ENCODE peak calls at places on chromosomes 12 and 14, in ten cellular contexts. One of them, this sample, is unnamed.

GRCh38 chr12:32125455-32126084 is 18.9 kb downstream of the BICD1 start:
- DNase-seq in dorsolateral prefrontal cortex: no peak
- DNase-seq in cardiac muscle cell: no peak
- DNase-seq in RWPE1: no peak
- DNase-seq in A549: no peak
- DNase-seq in right atrium auricular region: no peak
- DNase-seq in lower lobe of right lung: no peak
- DNase-seq in AG04450: no peak
- DNase-seq in fibroblast of pulmonary artery: no peak
- DNase-seq in mucosa of descending colon: no peak
- DNase-seq in this sample: no peak

GRCh38 chr12:57693317-57693658 is 644 bp upstream of the OS9 start:
- DNase-seq in A549: no peak
- DNase-seq in fibroblast of pulmonary artery: no peak
- DNase-seq in mucosa of descending colon: no peak
- DNase-seq in AG04450: no peak
- DNase-seq in dorsolateral prefrontal cortex: peak; percentile 42
- DNase-seq in RWPE1: no peak
- DNase-seq in right atrium auricular region: no peak
- DNase-seq in lower lobe of right lung: no peak
- DNase-seq in cardiac muscle cell: no peak
- DNase-seq in this sample: no peak

GRCh38 chr12:31999692-32000091 is 40.5 kb downstream of the RESF1 start:
- DNase-seq in RWPE1: no peak
- DNase-seq in dorsolateral prefrontal cortex: no peak
- DNase-seq in lower lobe of right lung: no peak
- DNase-seq in fibroblast of pulmonary artery: no peak
- DNase-seq in AG04450: no peak
- DNase-seq in A549: no peak
- DNase-seq in cardiac muscle cell: no peak
- DNase-seq in mucosa of descending colon: no peak
- DNase-seq in right atrium auricular region: no peak
- DNase-seq in this sample: no peak

GRCh38 chr12:51820721-51821422 is 27.6 kb downstream of the FIGNL2 start:
- DNase-seq in right atrium auricular region: no peak
- DNase-seq in cardiac muscle cell: peak; percentile 77
- DNase-seq in mucosa of descending colon: peak; percentile 63
- DNase-seq in RWPE1: peak; percentile 27
- DNase-seq in dorsolateral prefrontal cortex: peak; percentile 78
- DNase-seq in AG04450: peak; percentile 36
- DNase-seq in lower lobe of right lung: peak; percentile 78
- DNase-seq in fibroblast of pulmonary artery: peak; percentile 42
- DNase-seq in A549: peak; percentile 82
- DNase-seq in this sample: peak; percentile 89

GRCh38 chr12:10205251-10205807 is 7.3 kb upstream of the GABARAPL1 start:
- DNase-seq in AG04450: no peak
- DNase-seq in lower lobe of right lung: no peak
- DNase-seq in A549: no peak
- DNase-seq in right atrium auricular region: no peak
- DNase-seq in cardiac muscle cell: no peak
- DNase-seq in RWPE1: peak; percentile 60
- DNase-seq in mucosa of descending colon: no peak
- DNase-seq in dorsolateral prefrontal cortex: no peak
- DNase-seq in fibroblast of pulmonary artery: no peak
- DNase-seq in this sample: no peak

GRCh38 chr14:76584271-76584702 is 177.0 kb upstream of the VASH1 start:
- DNase-seq in cardiac muscle cell: no peak
- DNase-seq in lower lobe of right lung: no peak
- DNase-seq in right atrium auricular region: no peak
- DNase-seq in fibroblast of pulmonary artery: no peak
- DNase-seq in A549: no peak
- DNase-seq in AG04450: no peak
- DNase-seq in mucosa of descending colon: no peak
- DNase-seq in RWPE1: no peak
- DNase-seq in dorsolateral prefrontal cortex: no peak
- DNase-seq in this sample: peak; percentile 54

GRCh38 chr14:101187816-101188570 is 284.5 kb upstream of the RTL1 start:
- DNase-seq in RWPE1: no peak
- DNase-seq in dorsolateral prefrontal cortex: no peak
- DNase-seq in right atrium auricular region: peak; percentile 50
- DNase-seq in mucosa of descending colon: no peak
- DNase-seq in fibroblast of pulmonary artery: no peak
- DNase-seq in A549: no peak
- DNase-seq in AG04450: no peak
- DNase-seq in cardiac muscle cell: no peak
- DNase-seq in lower lobe of right lung: no peak
- DNase-seq in this sample: no peak

GRCh38 chr12:13390381-13390856 is 193.9 kb downstream of the EMP1 start:
- DNase-seq in mucosa of descending colon: peak; percentile 98
- DNase-seq in lower lobe of right lung: peak; percentile 91
- DNase-seq in AG04450: no peak
- DNase-seq in dorsolateral prefrontal cortex: peak; percentile 88
- DNase-seq in fibroblast of pulmonary artery: peak; percentile 33
- DNase-seq in RWPE1: peak; percentile 83
- DNase-seq in cardiac muscle cell: no peak
- DNase-seq in right atrium auricular region: peak; percentile 71
- DNase-seq in A549: peak; percentile 76
- DNase-seq in this sample: no peak

GRCh38 chr12:66132408-66132807 is 1.9 kb upstream of the LLPH start:
- DNase-seq in dorsolateral prefrontal cortex: no peak
- DNase-seq in cardiac muscle cell: peak; percentile 77
- DNase-seq in fibroblast of pulmonary artery: peak; percentile 82
- DNase-seq in mucosa of descending colon: no peak
- DNase-seq in RWPE1: peak; percentile 41
- DNase-seq in lower lobe of right lung: no peak
- DNase-seq in AG04450: peak; percentile 63
- DNase-seq in A549: no peak
- DNase-seq in right atrium auricular region: no peak
- DNase-seq in this sample: no peak

GRCh38 chr12:124636138-124636968 is 68.9 kb upstream of the NCOR2 start:
- DNase-seq in AG04450: no peak
- DNase-seq in cardiac muscle cell: no peak
- DNase-seq in A549: no peak
- DNase-seq in mucosa of descending colon: peak; percentile 72
- DNase-seq in fibroblast of pulmonary artery: peak; percentile 84
- DNase-seq in dorsolateral prefrontal cortex: no peak
- DNase-seq in lower lobe of right lung: no peak
- DNase-seq in right atrium auricular region: peak; percentile 76
- DNase-seq in RWPE1: peak; percentile 47
- DNase-seq in this sample: no peak

GRCh38 chr12:122368361-122369073 is 54.0 kb downstream of the CLIP1 start:
- DNase-seq in RWPE1: no peak
- DNase-seq in dorsolateral prefrontal cortex: no peak
- DNase-seq in lower lobe of right lung: no peak
- DNase-seq in AG04450: peak; percentile 30
- DNase-seq in right atrium auricular region: no peak
- DNase-seq in mucosa of descending colon: peak; percentile 30
- DNase-seq in fibroblast of pulmonary artery: peak; percentile 59
- DNase-seq in A549: no peak
- DNase-seq in cardiac muscle cell: no peak
- DNase-seq in this sample: no peak

GRCh38 chr14:22668417-22668816 is 24.3 kb upstream of the OR6J1 start:
- DNase-seq in dorsolateral prefrontal cortex: no peak
- DNase-seq in A549: no peak
- DNase-seq in AG04450: no peak
- DNase-seq in right atrium auricular region: no peak
- DNase-seq in lower lobe of right lung: no peak
- DNase-seq in RWPE1: no peak
- DNase-seq in mucosa of descending colon: no peak
- DNase-seq in fibroblast of pulmonary artery: peak; percentile 84
- DNase-seq in cardiac muscle cell: no peak
- DNase-seq in this sample: no peak

GRCh38 chr12:227286-227915 is 13.4 kb upstream of the SLC6A12 start:
- DNase-seq in dorsolateral prefrontal cortex: no peak
- DNase-seq in lower lobe of right lung: no peak
- DNase-seq in cardiac muscle cell: no peak
- DNase-seq in mucosa of descending colon: no peak
- DNase-seq in A549: no peak
- DNase-seq in fibroblast of pulmonary artery: no peak
- DNase-seq in RWPE1: no peak
- DNase-seq in AG04450: no peak
- DNase-seq in right atrium auricular region: no peak
- DNase-seq in this sample: no peak

GRCh38 chr14:59882957-59883356 is 12.4 kb upstream of the RTN1 start:
- DNase-seq in fibroblast of pulmonary artery: peak; percentile 3
- DNase-seq in mucosa of descending colon: no peak
- DNase-seq in cardiac muscle cell: no peak
- DNase-seq in RWPE1: no peak
- DNase-seq in lower lobe of right lung: no peak
- DNase-seq in dorsolateral prefrontal cortex: no peak
- DNase-seq in A549: no peak
- DNase-seq in right atrium auricular region: no peak
- DNase-seq in AG04450: no peak
- DNase-seq in this sample: no peak

GRCh38 chr14:30882431-30882830 is 8.1 kb downstream of the COCH start:
- DNase-seq in AG04450: no peak
- DNase-seq in fibroblast of pulmonary artery: no peak
- DNase-seq in right atrium auricular region: no peak
- DNase-seq in mucosa of descending colon: no peak
- DNase-seq in cardiac muscle cell: no peak
- DNase-seq in dorsolateral prefrontal cortex: no peak
- DNase-seq in lower lobe of right lung: no peak
- DNase-seq in RWPE1: no peak
- DNase-seq in A549: no peak
- DNase-seq in this sample: no peak

GRCh38 chr14:81931828-81932227 is 398.2 kb upstream of the SEL1L start:
- DNase-seq in RWPE1: no peak
- DNase-seq in lower lobe of right lung: no peak
- DNase-seq in right atrium auricular region: no peak
- DNase-seq in fibroblast of pulmonary artery: no peak
- DNase-seq in A549: no peak
- DNase-seq in mucosa of descending colon: no peak
- DNase-seq in AG04450: no peak
- DNase-seq in cardiac muscle cell: no peak
- DNase-seq in dorsolateral prefrontal cortex: no peak
- DNase-seq in this sample: no peak

GRCh38 chr14:81927069-81927468 is 393.4 kb upstream of the SEL1L start:
- DNase-seq in cardiac muscle cell: peak; percentile 23
- DNase-seq in lower lobe of right lung: no peak
- DNase-seq in A549: no peak
- DNase-seq in AG04450: no peak
- DNase-seq in right atrium auricular region: no peak
- DNase-seq in dorsolateral prefrontal cortex: no peak
- DNase-seq in fibroblast of pulmonary artery: no peak
- DNase-seq in RWPE1: no peak
- DNase-seq in mucosa of descending colon: no peak
- DNase-seq in this sample: no peak
- TF ChIP-seq CTCF in cardiac muscle cell: peak; percentile 31
- TF ChIP-seq CTCF in lower lobe of right lung: no peak
- TF ChIP-seq CTCF in A549: no peak
- TF ChIP-seq CTCF in AG04450: no peak
- TF ChIP-seq CTCF in right atrium auricular region: no peak
- TF ChIP-seq CTCF in dorsolateral prefrontal cortex: peak; percentile 29
- TF ChIP-seq CTCF in fibroblast of pulmonary artery: no peak
- TF ChIP-seq CTCF in RWPE1: no peak
- TF ChIP-seq CTCF in mucosa of descending colon: no peak
- TF ChIP-seq CTCF in this sample: peak; percentile 12

DNA sequence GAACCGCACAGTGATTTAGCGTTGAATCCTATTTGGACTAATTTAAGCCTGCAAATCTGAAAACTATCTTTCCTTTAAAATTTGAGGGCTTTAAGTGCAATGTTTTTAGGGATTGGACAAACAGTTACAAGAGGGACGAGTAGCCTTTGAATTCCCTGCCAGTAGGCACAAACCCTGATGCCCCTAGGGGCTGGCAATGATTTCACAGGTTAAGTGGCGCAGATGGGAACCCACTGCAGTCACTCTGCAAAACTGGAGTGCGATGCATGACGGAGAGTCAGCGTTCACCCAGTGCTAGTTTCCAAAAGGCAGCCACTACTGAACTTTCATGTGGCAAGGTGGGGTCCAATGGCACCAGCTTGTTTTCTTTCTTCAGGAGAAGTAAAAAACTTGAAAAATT is 99.4 kb upstream of the FRMD6 start:
- DNase-seq in fibroblast of pulmonary artery: no peak
- DNase-seq in mucosa of descending colon: no peak
- DNase-seq in right atrium auricular region: no peak
- DNase-seq in AG04450: no peak
- DNase-seq in A549: no peak
- DNase-seq in cardiac muscle cell: no peak
- DNase-seq in lower lobe of right lung: no peak
- DNase-seq in dorsolateral prefrontal cortex: no peak
- DNase-seq in RWPE1: no peak
- DNase-seq in this sample: no peak
- TF ChIP-seq CTCF in fibroblast of pulmonary artery: peak; percentile 2
- TF ChIP-seq CTCF in mucosa of descending colon: no peak
- TF ChIP-seq CTCF in right atrium auricular region: no peak
- TF ChIP-seq CTCF in AG04450: peak; percentile 9
- TF ChIP-seq CTCF in A549: no peak
- TF ChIP-seq CTCF in cardiac muscle cell: no peak
- TF ChIP-seq CTCF in lower lobe of right lung: no peak
- TF ChIP-seq CTCF in dorsolateral prefrontal cortex: no peak
- TF ChIP-seq CTCF in RWPE1: no peak
- TF ChIP-seq CTCF in this sample: no peak

DNA sequence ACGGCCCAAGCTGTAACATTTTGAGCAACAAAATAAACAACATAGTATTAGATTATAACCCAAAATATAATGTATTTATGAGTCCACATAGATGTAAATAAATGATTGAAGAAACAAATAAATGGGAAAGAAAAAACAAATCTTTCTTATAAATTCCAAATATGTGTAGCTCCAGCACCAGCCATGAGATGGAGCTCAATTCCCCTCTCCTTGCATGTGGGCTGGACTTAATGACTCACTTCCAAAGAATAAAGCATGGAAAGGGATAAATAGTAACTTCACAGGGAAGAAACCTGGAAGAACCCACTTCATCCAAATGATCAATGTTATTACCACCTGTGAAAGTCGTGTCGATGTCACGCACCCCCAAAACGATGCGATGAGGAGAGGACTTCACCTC is 158.8 kb downstream of the RPAP3 start:
- DNase-seq in A549: no peak
- DNase-seq in cardiac muscle cell: no peak
- DNase-seq in fibroblast of pulmonary artery: peak; percentile 63
- DNase-seq in right atrium auricular region: no peak
- DNase-seq in RWPE1: peak; percentile 50
- DNase-seq in lower lobe of right lung: no peak
- DNase-seq in AG04450: peak; percentile 23
- DNase-seq in mucosa of descending colon: no peak
- DNase-seq in dorsolateral prefrontal cortex: no peak
- DNase-seq in this sample: no peak
- TF ChIP-seq CTCF in A549: no peak
- TF ChIP-seq CTCF in cardiac muscle cell: peak; percentile 54
- TF ChIP-seq CTCF in fibroblast of pulmonary artery: peak; percentile 64
- TF ChIP-seq CTCF in right atrium auricular region: no peak
- TF ChIP-seq CTCF in RWPE1: no peak
- TF ChIP-seq CTCF in lower lobe of right lung: peak; percentile 10
- TF ChIP-seq CTCF in AG04450: peak; percentile 67
- TF ChIP-seq CTCF in mucosa of descending colon: no peak
- TF ChIP-seq CTCF in dorsolateral prefrontal cortex: no peak
- TF ChIP-seq CTCF in this sample: no peak

DNA sequence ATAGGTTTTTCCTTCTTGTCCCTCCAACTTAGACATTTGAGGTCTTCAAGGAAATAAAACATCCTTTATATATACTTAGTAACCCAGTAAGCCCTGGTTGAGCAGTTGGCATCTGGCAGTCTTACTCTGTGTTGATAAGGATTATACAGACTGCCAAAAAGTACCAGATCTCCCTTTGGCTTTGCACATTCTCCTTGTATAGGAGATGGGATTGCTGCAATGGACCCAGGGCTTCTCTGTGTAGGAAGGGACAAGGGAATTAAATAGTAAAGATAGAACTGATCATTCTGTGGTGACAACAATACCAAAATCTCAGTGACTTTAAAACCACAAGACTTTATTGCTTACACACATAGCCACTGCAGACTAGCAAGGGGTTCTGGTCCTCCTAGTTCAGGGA is 180.1 kb upstream of the CCDC196 start:
- DNase-seq in fibroblast of pulmonary artery: no peak
- DNase-seq in AG04450: no peak
- DNase-seq in mucosa of descending colon: no peak
- DNase-seq in lower lobe of right lung: no peak
- DNase-seq in RWPE1: no peak
- DNase-seq in right atrium auricular region: no peak
- DNase-seq in dorsolateral prefrontal cortex: no peak
- DNase-seq in A549: no peak
- DNase-seq in cardiac muscle cell: no peak
- DNase-seq in this sample: no peak
- TF ChIP-seq CTCF in fibroblast of pulmonary artery: no peak
- TF ChIP-seq CTCF in AG04450: no peak
- TF ChIP-seq CTCF in mucosa of descending colon: no peak
- TF ChIP-seq CTCF in lower lobe of right lung: no peak
- TF ChIP-seq CTCF in RWPE1: no peak
- TF ChIP-seq CTCF in right atrium auricular region: no peak
- TF ChIP-seq CTCF in dorsolateral prefrontal cortex: no peak
- TF ChIP-seq CTCF in A549: no peak
- TF ChIP-seq CTCF in cardiac muscle cell: no peak
- TF ChIP-seq CTCF in this sample: no peak

This sample was measured in nephron progenitor cell.